ENCODE peak calls at places on chromosomes 13 and 19, in seven cellular contexts. Y, R, P, V, X, B and O are unnamed samples.

GRCh38 chr13:113875429-113875815 is 11.5 kb upstream of the GAS6 start:
- DNase-seq in R (no peak), X (no peak), Y (no peak), P (no peak), V (no peak), B (no peak), O (no peak)

GRCh38 chr13:90239130-90239529 is 1108.4 kb upstream of the MIR17HG start:
- DNase-seq in B (no peak), X (no peak), P (no peak), Y (no peak), R (no peak), V (no peak), O (no peak)

GRCh38 chr19:12985049-12985776 is 10.1 kb upstream of the NFIX start:
- DNase-seq in V (peak), P (peak), Y (peak), R (peak), X (no peak), B (no peak), O (no peak)

GRCh38 chr19:54026656-54027055 is 35.2 kb downstream of the CACNG6 start:
- DNase-seq in Y (no peak), R (no peak), X (no peak), V (no peak), P (no peak), B (no peak), O (no peak)

GRCh38 chr13:78497702-78498319 is 105.5 kb downstream of the POU4F1 start:
- DNase-seq in V (no peak), R (no peak), X (no peak), P (no peak), B (no peak), Y (no peak), O (no peak)

GRCh38 chr13:43307921-43308433 is 284.6 kb downstream of the DNAJC15 start:
- DNase-seq in V (peak), B (no peak), R (peak), Y (no peak), P (no peak), X (peak), O (no peak)

GRCh38 chr13:99806671-99807070 is 164.9 kb downstream of the ZIC5 start:
- DNase-seq in P (no peak), B (no peak), X (no peak), R (no peak), V (no peak), Y (no peak), O (no peak)

GRCh38 chr19:8585894-8586750 is 8.9 kb upstream of the MYO1F start:
- DNase-seq in Y (peak), V (no peak), B (peak), R (peak), P (peak), X (no peak), O (no peak)

GRCh38 chr19:48186541-48186991 is 16.1 kb downstream of the ZSWIM9 start:
- DNase-seq in X (no peak), R (no peak), B (no peak), Y (no peak), V (no peak), P (no peak), O (no peak)

GRCh38 chr13:112522578-112522977 is 65.4 kb downstream of the TUBGCP3 start:
- DNase-seq in Y (no peak), X (no peak), B (peak), R (no peak), P (no peak), V (peak), O (no peak)

GRCh38 chr19:55647732-55648656 is at the start of gene CCDC106:
- DNase-seq in Y (no peak), R (peak), X (no peak), B (peak), V (peak), P (peak), O (peak)

GRCh38 chr13:20159646-20160345 is 1.1 kb downstream of the GJA3 start:
- DNase-seq in B (no peak), V (peak), Y (no peak), X (no peak), R (no peak), P (no peak), O (peak)

GRCh38 chr13:33471182-33471581 is 185.6 kb upstream of the STARD13 start:
- DNase-seq in X (no peak), R (no peak), P (no peak), V (peak), B (no peak), Y (no peak), O (no peak)

GRCh38 chr19:13024126-13024957 is 29.1 kb downstream of the NFIX start:
- DNase-seq in X (no peak), V (peak), R (no peak), Y (no peak), P (no peak), B (no peak), O (peak)

GRCh38 chr19:38989066-38989605 is 13.6 kb upstream of the FBXO17 start:
- DNase-seq in P (no peak), Y (no peak), V (no peak), X (no peak), R (no peak), B (peak), O (no peak)

GRCh38 chr13:113969311-113969972 is 4.4 kb downstream of the C13orf46 start:
- DNase-seq in P (no peak), B (no peak), X (no peak), V (no peak), R (no peak), Y (no peak), O (no peak)

GRCh38 chr19:13115936-13116281 is 631 bp downstream of the TRMT1 start:
- DNase-seq in R (no peak), Y (no peak), B (no peak), X (no peak), P (peak), V (no peak), O (no peak)

GRCh38 chr13:50226515-50227147 is 211.4 kb downstream of the KCNRG start:
- DNase-seq in R (no peak), V (no peak), Y (no peak), B (no peak), X (no peak), P (no peak), O (no peak)

GRCh38 chr13:111917086-111917485 is 149.9 kb upstream of the SOX1 start:
- DNase-seq in B (no peak), Y (no peak), V (no peak), X (no peak), P (no peak), R (no peak), O (no peak)

GRCh38 chr13:102902789-102903347 is 57.0 kb downstream of the ERCC5 start:
- DNase-seq in Y (no peak), V (no peak), R (peak), B (peak), P (no peak), X (no peak), O (no peak)

GRCh38 chr19:8451885-8452284 is 7.1 kb downstream of the HNRNPM start:
- DNase-seq in P (no peak), B (no peak), R (peak), V (peak), Y (no peak), X (no peak), O (no peak)

GRCh38 chr19:5131031-5131865 is 162.3 kb downstream of the KDM4B start:
- DNase-seq in Y (no peak), P (peak), B (no peak), X (peak), R (no peak), V (no peak), O (no peak)

GRCh38 chr13:94327318-94327717 is 152.2 kb downstream of the DCT start:
- DNase-seq in X (peak), R (no peak), V (no peak), B (no peak), Y (no peak), P (no peak), O (peak)

GRCh38 chr19:4633140-4633967 is 6.0 kb upstream of the TNFAIP8L1 start:
- DNase-seq in X (peak), Y (peak), B (peak), R (peak), P (peak), V (peak), O (peak)

GRCh38 chr19:13117772-13118423 is at the start of gene NACC1:
- DNase-seq in P (peak), B (peak), Y (peak), R (peak), V (peak), X (no peak), O (peak)

GRCh38 chr19:38251564-38252051 is 4.6 kb downstream of the PPP1R14A start:
- DNase-seq in P (no peak), Y (no peak), V (no peak), B (no peak), X (no peak), R (no peak), O (peak)

GRCh38 chr13:113652404-113653263 is 5.4 kb downstream of the ATP4B start:
- DNase-seq in B (no peak), P (no peak), R (no peak), Y (no peak), V (no peak), X (no peak), O (no peak)

GRCh38 chr19:15374796-15375440 is 4.7 kb downstream of the AKAP8 start:
- DNase-seq in X (no peak), B (no peak), P (no peak), Y (no peak), V (no peak), R (no peak), O (peak)

GRCh38 chr19:46383171-46383815 is 30.1 kb downstream of the CCDC8 start:
- DNase-seq in X (no peak), Y (no peak), R (no peak), P (no peak), B (no peak), V (no peak), O (no peak)

GRCh38 chr13:36907801-36908200 is 12.2 kb downstream of the SMAD9 start:
- DNase-seq in Y (no peak), V (no peak), X (no peak), P (no peak), B (no peak), R (no peak), O (no peak)

GRCh38 chr19:35736913-35737886 is 5.1 kb downstream of the IGFLR1 start:
- DNase-seq in V (no peak), P (no peak), B (no peak), R (no peak), Y (no peak), X (no peak), O (no peak)

GRCh38 chr19:27657271-27658051 is 1555.5 kb downstream of the UQCRFS1 start:
- DNase-seq in P (no peak), Y (no peak), V (no peak), X (no peak), R (no peak), B (no peak), O (no peak)

DNA sequence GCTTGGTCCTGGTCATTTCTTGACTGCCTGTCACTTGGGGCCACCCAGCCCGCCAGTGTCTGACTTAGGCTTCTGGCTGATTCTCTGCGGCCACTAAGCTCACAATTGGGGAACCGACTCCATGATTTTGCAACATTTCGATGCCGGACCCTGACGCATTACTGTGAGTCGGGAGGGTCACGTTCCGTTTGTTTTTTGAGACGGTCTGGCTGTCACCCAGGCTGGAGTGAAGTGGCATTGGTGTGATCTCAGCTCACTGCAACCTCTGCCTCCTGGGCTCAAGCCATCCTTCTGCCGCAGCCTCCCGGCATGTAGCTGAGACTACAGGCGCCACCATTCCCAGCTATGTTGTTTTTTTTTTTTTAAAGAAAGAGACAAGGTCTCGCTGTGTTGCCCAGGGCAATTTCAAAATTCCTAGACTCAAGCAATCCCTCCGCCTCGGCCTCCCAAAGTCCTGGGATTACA is 3.2 kb upstream of the ADAT3 start:
- DNase-seq in Y (no peak), P (no peak), V (no peak), B (no peak), R (peak), X (no peak), O (no peak)
- H3K27ac ChIP-seq in Y (no peak), P (no peak), V (no peak), B (no peak), R (peak), X (no peak), O (no peak)

DNA sequence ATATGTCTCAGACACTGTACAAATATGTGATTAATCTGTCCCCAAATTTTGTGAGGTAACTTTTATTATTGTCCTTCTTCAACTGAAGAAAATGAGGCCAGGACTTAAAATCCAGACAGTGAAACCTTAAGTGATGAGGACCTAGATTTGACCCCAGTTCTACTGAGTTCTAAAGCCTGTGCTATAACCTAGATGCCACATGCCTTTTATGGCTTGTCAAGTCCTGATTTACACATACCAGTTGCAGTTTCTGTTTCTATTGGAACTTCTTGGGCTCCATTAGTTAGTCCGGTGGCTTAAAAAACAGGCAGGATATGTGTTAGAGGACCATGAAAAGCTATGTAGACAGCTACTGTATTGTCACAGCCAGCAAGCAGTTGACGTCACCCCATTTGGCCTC is 436.5 kb upstream of the KLHL1 start:
- DNase-seq in V (no peak), X (no peak), Y (no peak), R (no peak), P (no peak), B (no peak), O (no peak)
- H2AFZ ChIP-seq in V (no peak), X (no peak), Y (no peak), R (no peak), P (no peak), B (peak), O (no peak)

GRCh38 chr19:37251308-37252229 is 33.6 kb downstream of the ZNF383 start:
- DNase-seq in B (no peak), R (no peak), V (peak), X (peak), P (peak), Y (no peak), O (peak)
- TF ChIP-seq POLR2A in B (no peak), R (no peak), V (no peak), X (peak), P (no peak), Y (no peak), O (peak)

GRCh38 chr13:40875048-40875447 is 85.6 kb downstream of the SLC25A15 start:
- DNase-seq in X (no peak), V (no peak), R (no peak), Y (no peak), B (no peak), P (no peak), O (no peak)
- H3K27ac ChIP-seq in X (no peak), V (no peak), R (no peak), Y (no peak), B (no peak), P (no peak), O (no peak)